ENCODE peak calls at places on chromosome 10, in five cellular contexts. One of them, this sample, is unnamed.

GRCh38 chr10:113802997-113803396 is 50.9 kb downstream of the DCLRE1A start:
- DNase-seq in heart right ventricle: no peak
- DNase-seq in endodermal cell: no peak
- DNase-seq in AG10803: no peak
- DNase-seq in IMR-90: peak; percentile 2
- DNase-seq in this sample: no peak

GRCh38 chr10:102629661-102630614 is 14.3 kb upstream of the TRIM8 start:
- DNase-seq in IMR-90: peak; percentile 91
- DNase-seq in AG10803: peak; percentile 91
- DNase-seq in heart right ventricle: no peak
- DNase-seq in endodermal cell: peak; percentile 92
- DNase-seq in this sample: no peak

GRCh38 chr10:3853547-3853989 is 68.6 kb upstream of the KLF6 start:
- DNase-seq in IMR-90: no peak
- DNase-seq in AG10803: peak; percentile 35
- DNase-seq in heart right ventricle: peak; percentile 36
- DNase-seq in endodermal cell: no peak
- DNase-seq in this sample: no peak

GRCh38 chr10:69434926-69435325 is 16.3 kb upstream of the TSPAN15 start:
- DNase-seq in AG10803: no peak
- DNase-seq in endodermal cell: no peak
- DNase-seq in IMR-90: no peak
- DNase-seq in heart right ventricle: no peak
- DNase-seq in this sample: no peak

GRCh38 chr10:68924593-68924992 is 23.5 kb downstream of the DDX50 start:
- DNase-seq in heart right ventricle: no peak
- DNase-seq in endodermal cell: no peak
- DNase-seq in IMR-90: no peak
- DNase-seq in AG10803: no peak
- DNase-seq in this sample: no peak

GRCh38 chr10:79068203-79068561 is 584 bp upstream of the ZMIZ1 start:
- DNase-seq in heart right ventricle: peak; percentile 41
- DNase-seq in endodermal cell: no peak
- DNase-seq in IMR-90: no peak
- DNase-seq in AG10803: no peak
- DNase-seq in this sample: peak; percentile 43

GRCh38 chr10:116688241-116688711 is 54.1 kb downstream of the HSPA12A start:
- DNase-seq in endodermal cell: peak; percentile 76
- DNase-seq in IMR-90: peak; percentile 80
- DNase-seq in AG10803: peak; percentile 52
- DNase-seq in heart right ventricle: peak; percentile 34
- DNase-seq in this sample: no peak

GRCh38 chr10:22850541-22850940 is 77.3 kb upstream of the ARMC3 start:
- DNase-seq in IMR-90: no peak
- DNase-seq in endodermal cell: no peak
- DNase-seq in heart right ventricle: no peak
- DNase-seq in AG10803: no peak
- DNase-seq in this sample: no peak

GRCh38 chr10:17802350-17802749 is 6.8 kb upstream of the MRC1 start:
- DNase-seq in AG10803: no peak
- DNase-seq in heart right ventricle: no peak
- DNase-seq in endodermal cell: no peak
- DNase-seq in IMR-90: no peak
- DNase-seq in this sample: no peak

GRCh38 chr10:113517893-113518240 is 35.0 kb upstream of the HABP2 start:
- DNase-seq in IMR-90: no peak
- DNase-seq in heart right ventricle: no peak
- DNase-seq in AG10803: no peak
- DNase-seq in endodermal cell: peak; percentile 24
- DNase-seq in this sample: no peak

GRCh38 chr10:121900443-121901174 is 27.2 kb downstream of the ATE1 start:
- DNase-seq in endodermal cell: no peak
- DNase-seq in IMR-90: peak; percentile 71
- DNase-seq in heart right ventricle: peak; percentile 21
- DNase-seq in AG10803: peak; percentile 69
- DNase-seq in this sample: no peak

GRCh38 chr10:76977046-76977445 is 660.6 kb downstream of the KCNMA1 start:
- DNase-seq in AG10803: no peak
- DNase-seq in IMR-90: no peak
- DNase-seq in heart right ventricle: no peak
- DNase-seq in endodermal cell: no peak
- DNase-seq in this sample: no peak

GRCh38 chr10:128044961-128045832 is 81.0 kb downstream of the MKI67 start:
- DNase-seq in IMR-90: no peak
- DNase-seq in endodermal cell: no peak
- DNase-seq in AG10803: no peak
- DNase-seq in heart right ventricle: no peak
- DNase-seq in this sample: no peak

GRCh38 chr10:17125316-17125715 is 4.3 kb downstream of the CUBN start:
- DNase-seq in IMR-90: no peak
- DNase-seq in AG10803: no peak
- DNase-seq in endodermal cell: no peak
- DNase-seq in heart right ventricle: no peak
- DNase-seq in this sample: no peak

GRCh38 chr10:824497-824896 is 107.0 kb downstream of the LARP4B start:
- DNase-seq in IMR-90: no peak
- DNase-seq in endodermal cell: no peak
- DNase-seq in heart right ventricle: no peak
- DNase-seq in AG10803: no peak
- DNase-seq in this sample: no peak

GRCh38 chr10:9289811-9290210 is 1235.3 kb downstream of the GATA3 start:
- DNase-seq in AG10803: peak; percentile 3
- DNase-seq in endodermal cell: no peak
- DNase-seq in heart right ventricle: no peak
- DNase-seq in IMR-90: no peak
- DNase-seq in this sample: no peak

GRCh38 chr10:117374506-117375359 is 507 bp downstream of the PDZD8 start:
- DNase-seq in heart right ventricle: peak; percentile 41
- DNase-seq in IMR-90: peak; percentile 46
- DNase-seq in AG10803: peak; percentile 36
- DNase-seq in endodermal cell: peak; percentile 80
- DNase-seq in this sample: peak; percentile 20

GRCh38 chr10:6035101-6035834 is 26.9 kb downstream of the IL2RA start:
- DNase-seq in endodermal cell: peak; percentile 34
- DNase-seq in IMR-90: no peak
- DNase-seq in AG10803: no peak
- DNase-seq in heart right ventricle: peak; percentile 3
- DNase-seq in this sample: no peak

GRCh38 chr10:58570307-58570723 is 57.6 kb downstream of the BICC1 start:
- DNase-seq in heart right ventricle: no peak
- DNase-seq in IMR-90: peak; percentile 68
- DNase-seq in endodermal cell: no peak
- DNase-seq in AG10803: peak; percentile 65
- DNase-seq in this sample: no peak

GRCh38 chr10:48582970-48583369 is 21.9 kb downstream of the ARHGAP22 start:
- DNase-seq in AG10803: no peak
- DNase-seq in IMR-90: no peak
- DNase-seq in endodermal cell: no peak
- DNase-seq in heart right ventricle: no peak
- DNase-seq in this sample: no peak

GRCh38 chr10:15254808-15255655 is 86.5 kb upstream of the NMT2 start:
- DNase-seq in AG10803: no peak
- DNase-seq in endodermal cell: peak; percentile 70
- DNase-seq in heart right ventricle: peak; percentile 27
- DNase-seq in IMR-90: no peak
- DNase-seq in this sample: no peak

GRCh38 chr10:96338279-96338925 is 20.4 kb downstream of the OPALIN start:
- DNase-seq in IMR-90: no peak
- DNase-seq in AG10803: no peak
- DNase-seq in endodermal cell: no peak
- DNase-seq in heart right ventricle: no peak
- DNase-seq in this sample: no peak

GRCh38 chr10:15068802-15069201 is 19.8 kb downstream of the ACBD7 start:
- DNase-seq in heart right ventricle: no peak
- DNase-seq in AG10803: peak; percentile 46
- DNase-seq in endodermal cell: no peak
- DNase-seq in IMR-90: peak; percentile 61
- DNase-seq in this sample: no peak

GRCh38 chr10:113484487-113484886 is 68.4 kb upstream of the HABP2 start:
- DNase-seq in heart right ventricle: no peak
- DNase-seq in AG10803: no peak
- DNase-seq in endodermal cell: no peak
- DNase-seq in IMR-90: no peak
- DNase-seq in this sample: no peak

GRCh38 chr10:15433850-15434537 is 62.9 kb upstream of the FAM171A1 start:
- DNase-seq in endodermal cell: no peak
- DNase-seq in IMR-90: peak; percentile 46
- DNase-seq in heart right ventricle: peak; percentile 57
- DNase-seq in AG10803: peak; percentile 58
- DNase-seq in this sample: no peak

GRCh38 chr10:129697463-129698247 is 230.6 kb downstream of the MGMT start:
- DNase-seq in AG10803: no peak
- DNase-seq in IMR-90: no peak
- DNase-seq in heart right ventricle: no peak
- DNase-seq in endodermal cell: peak; percentile 18
- DNase-seq in this sample: no peak

GRCh38 chr10:30554443-30554831 is 75.1 kb downstream of the LYZL2 start:
- DNase-seq in heart right ventricle: no peak
- DNase-seq in endodermal cell: no peak
- DNase-seq in AG10803: no peak
- DNase-seq in IMR-90: no peak
- DNase-seq in this sample: no peak

GRCh38 chr10:117552759-117553158 is 10.2 kb downstream of the EMX2 start:
- DNase-seq in endodermal cell: no peak
- DNase-seq in AG10803: peak; percentile 70
- DNase-seq in IMR-90: no peak
- DNase-seq in heart right ventricle: no peak
- DNase-seq in this sample: no peak

GRCh38 chr10:78410046-78410965 is 376.6 kb downstream of the RPS24 start:
- DNase-seq in IMR-90: no peak
- DNase-seq in heart right ventricle: no peak
- DNase-seq in endodermal cell: peak; percentile 27
- DNase-seq in AG10803: no peak
- DNase-seq in this sample: no peak

GRCh38 chr10:58481569-58482109 is 31.0 kb upstream of the BICC1 start:
- DNase-seq in IMR-90: no peak
- DNase-seq in AG10803: no peak
- DNase-seq in heart right ventricle: no peak
- DNase-seq in endodermal cell: no peak
- DNase-seq in this sample: no peak

GRCh38 chr10:117164878-117165556 is 26.9 kb upstream of the VAX1 start:
- DNase-seq in AG10803: no peak
- DNase-seq in endodermal cell: peak; percentile 57
- DNase-seq in IMR-90: no peak
- DNase-seq in heart right ventricle: no peak
- DNase-seq in this sample: no peak

GRCh38 chr10:31754803-31755624 is 173.6 kb downstream of the ARHGAP12 start:
- DNase-seq in endodermal cell: peak; percentile 94
- DNase-seq in IMR-90: no peak
- DNase-seq in AG10803: peak; percentile 63
- DNase-seq in heart right ventricle: no peak
- DNase-seq in this sample: no peak

GRCh38 chr10:18607503-18607902 is 43.9 kb downstream of the NSUN6 start:
- DNase-seq in heart right ventricle: peak; percentile 54
- DNase-seq in endodermal cell: no peak
- DNase-seq in AG10803: peak; percentile 83
- DNase-seq in IMR-90: peak; percentile 89
- DNase-seq in this sample: no peak

GRCh38 chr10:86291616-86292340 is 74.8 kb downstream of the GRID1 start:
- DNase-seq in AG10803: no peak
- DNase-seq in IMR-90: no peak
- DNase-seq in endodermal cell: peak; percentile 84
- DNase-seq in heart right ventricle: no peak
- DNase-seq in this sample: no peak

GRCh38 chr10:42864575-42864974 is 82.0 kb downstream of the BMS1 start:
- DNase-seq in heart right ventricle: no peak
- DNase-seq in endodermal cell: peak; percentile 78
- DNase-seq in IMR-90: peak; percentile 9
- DNase-seq in AG10803: no peak
- DNase-seq in this sample: no peak

DNA sequence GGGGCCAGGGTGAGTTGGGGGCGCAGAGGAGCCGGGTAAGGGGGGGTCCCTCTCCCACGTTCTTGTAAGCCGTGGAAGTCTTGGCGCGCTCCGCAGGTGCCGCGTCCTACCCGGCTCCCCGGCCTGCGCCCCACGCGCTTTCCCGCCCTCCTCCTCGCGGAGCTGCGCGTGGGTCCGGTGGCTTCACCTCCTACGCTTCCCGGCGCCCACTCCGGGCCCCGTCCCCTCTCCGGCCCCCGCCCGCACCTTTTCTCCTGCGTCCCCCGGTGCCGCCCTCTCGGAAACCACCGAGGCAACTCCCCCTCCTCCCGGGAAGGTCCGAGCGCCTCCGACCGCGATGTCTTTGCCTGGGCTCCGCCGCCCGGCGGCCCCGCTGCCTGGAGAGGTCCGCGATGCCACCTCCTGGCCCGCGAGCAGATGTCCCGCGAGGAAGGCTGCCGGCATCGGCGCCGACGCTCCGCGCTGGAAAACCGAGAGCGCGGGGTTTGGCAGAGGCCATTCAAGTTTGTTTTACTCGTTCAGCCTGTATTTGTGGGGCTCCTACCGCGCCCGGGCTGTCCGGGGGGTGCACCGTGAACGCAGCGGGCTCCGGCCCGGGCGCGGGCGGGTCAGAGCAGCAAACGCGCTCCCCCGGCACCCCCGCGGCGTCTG is 2.4 kb upstream of the NKX6-2 start:
- DNase-seq in IMR-90: peak; percentile 16
- DNase-seq in heart right ventricle: no peak
- DNase-seq in endodermal cell: peak; percentile 77
- DNase-seq in AG10803: peak; percentile 8
- DNase-seq in this sample: no peak
- TF ChIP-seq CTCF in IMR-90: peak; percentile 41
- TF ChIP-seq CTCF in heart right ventricle: no peak
- TF ChIP-seq CTCF in endodermal cell: peak; percentile 50
- TF ChIP-seq CTCF in AG10803: peak; percentile 13
- TF ChIP-seq CTCF in this sample: peak; percentile 30

GRCh38 chr10:67506083-67506756 is 189.8 kb downstream of the CTNNA3 start:
- DNase-seq in endodermal cell: no peak
- DNase-seq in heart right ventricle: no peak
- DNase-seq in IMR-90: no peak
- DNase-seq in AG10803: no peak
- DNase-seq in this sample: no peak
- TF ChIP-seq CTCF in endodermal cell: no peak
- TF ChIP-seq CTCF in heart right ventricle: no peak
- TF ChIP-seq CTCF in IMR-90: no peak
- TF ChIP-seq CTCF in AG10803: no peak
- TF ChIP-seq CTCF in this sample: no peak

DNA sequence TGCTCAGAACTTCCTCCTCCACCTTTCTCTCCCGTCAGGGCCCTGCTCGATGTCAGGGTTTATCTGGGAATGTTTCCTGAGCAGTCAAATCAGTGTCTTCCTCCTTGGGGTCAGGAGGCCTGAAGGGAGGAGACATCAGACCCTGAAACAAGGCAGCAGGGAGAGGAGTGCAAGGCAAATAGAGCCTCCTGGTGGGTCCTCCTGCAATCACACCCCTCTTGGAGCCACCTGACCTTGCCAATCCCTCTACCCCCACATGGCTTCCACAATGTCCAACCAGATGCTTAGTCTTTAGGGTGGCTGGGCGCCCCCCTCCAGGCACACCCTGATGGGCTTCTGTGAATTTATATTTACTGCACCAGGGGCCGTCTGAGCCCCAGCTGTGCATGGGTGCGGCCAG is 12.2 kb downstream of the GPR26 start:
- DNase-seq in endodermal cell: peak; percentile 68
- DNase-seq in heart right ventricle: no peak
- DNase-seq in IMR-90: no peak
- DNase-seq in AG10803: no peak
- DNase-seq in this sample: no peak
- TF ChIP-seq CTCF in endodermal cell: peak; percentile 62
- TF ChIP-seq CTCF in heart right ventricle: no peak
- TF ChIP-seq CTCF in IMR-90: no peak
- TF ChIP-seq CTCF in AG10803: peak; percentile 23
- TF ChIP-seq CTCF in this sample: no peak

GRCh38 chr10:110221721-110222261 is 14.4 kb downstream of the MXI1 start:
- DNase-seq in AG10803: peak; percentile 91
- DNase-seq in IMR-90: peak; percentile 98
- DNase-seq in heart right ventricle: peak; percentile 83
- DNase-seq in endodermal cell: peak; percentile 88
- DNase-seq in this sample: peak; percentile 52
- TF ChIP-seq CTCF in AG10803: peak; percentile 37
- TF ChIP-seq CTCF in IMR-90: peak; percentile 18
- TF ChIP-seq CTCF in heart right ventricle: no peak
- TF ChIP-seq CTCF in endodermal cell: peak; percentile 46
- TF ChIP-seq CTCF in this sample: peak; percentile 16

This sample was measured in progenitor cell of endocrine pancreas.